ENCODE peak calls at places on chromosome 13, in five cellular contexts. S is stomach, F is neural progenitor cell, I is upper lobe of right lung, Z is mucosa of descending colon. N is an unnamed sample.

GRCh38 chr13:72097568-72097967 is 230.6 kb upstream of the DACH1 start:
- DNase-seq in Z (no peak), F (no peak), S (no peak), I (no peak), N (no peak)

GRCh38 chr13:105139380-105140285 is 1395.8 kb downstream of the EFNB2 start:
- DNase-seq in F (no peak), S (peak), I (peak), Z (peak), N (peak)

GRCh38 chr13:75091707-75092106 is 390.3 kb downstream of the TBC1D4 start:
- DNase-seq in Z (no peak), I (no peak), S (no peak), F (no peak), N (no peak)

GRCh38 chr13:91307887-91308286 is 39.6 kb upstream of the MIR17HG start:
- DNase-seq in Z (no peak), I (no peak), F (no peak), S (no peak), N (no peak)

GRCh38 chr13:70520275-70520674 is 412.0 kb upstream of the KLHL1 start:
- DNase-seq in I (no peak), Z (no peak), F (no peak), S (no peak), N (no peak)

GRCh38 chr13:75724742-75725504 is 88.8 kb downstream of the LMO7 start:
- DNase-seq in F (no peak), Z (no peak), I (no peak), S (no peak), N (no peak)

GRCh38 chr13:99124695-99125334 is 75.8 kb upstream of the UBAC2 start:
- DNase-seq in Z (no peak), S (no peak), F (no peak), I (no peak), N (peak)

GRCh38 chr13:113209336-113209879 is at the start of gene CUL4A:
- DNase-seq in Z (peak), S (peak), I (peak), F (peak), N (peak)

GRCh38 chr13:85366759-85367417 is 432.3 kb downstream of the SLITRK6 start:
- DNase-seq in Z (no peak), F (no peak), I (no peak), S (no peak), N (no peak)

GRCh38 chr13:98026457-98026857 is 73.0 kb downstream of the IPO5 start:
- DNase-seq in I (no peak), S (no peak), F (no peak), Z (no peak), N (peak)

GRCh38 chr13:96218475-96218874 is 128.6 kb downstream of the HS6ST3 start:
- DNase-seq in Z (no peak), I (no peak), F (no peak), S (no peak), N (no peak)

GRCh38 chr13:110028311-110028710 is 241.9 kb upstream of the IRS2 start:
- DNase-seq in F (no peak), S (no peak), I (no peak), Z (no peak), N (no peak)

GRCh38 chr13:38686635-38687245 is at the start of gene FREM2:
- DNase-seq in S (peak), F (peak), I (peak), Z (no peak), N (no peak)

GRCh38 chr13:109348514-109349340 is 437.7 kb downstream of the IRS2 start:
- DNase-seq in F (no peak), I (no peak), Z (no peak), S (no peak), N (no peak)

GRCh38 chr13:98427331-98427995 is 149.4 kb downstream of the STK24 start:
- DNase-seq in F (no peak), I (no peak), Z (no peak), S (no peak), N (no peak)

GRCh38 chr13:31756346-31756745 is 17.0 kb downstream of the RXFP2 start:
- DNase-seq in Z (no peak), F (no peak), S (no peak), I (no peak), N (no peak)

GRCh38 chr13:67367385-67367784 is 137.2 kb upstream of the PCDH9 start:
- DNase-seq in S (no peak), F (no peak), I (no peak), Z (no peak), N (no peak)

GRCh38 chr13:49784886-49785570 is 7.5 kb downstream of the KPNA3 start:
- DNase-seq in S (no peak), F (no peak), Z (no peak), I (no peak), N (no peak)

GRCh38 chr13:110447058-110447511 is 114.4 kb downstream of the RAB20 start:
- DNase-seq in Z (no peak), F (no peak), S (no peak), I (no peak), N (no peak)

GRCh38 chr13:24540236-24541126 is 27.9 kb upstream of the PARP4 start:
- DNase-seq in S (no peak), F (peak), I (no peak), Z (no peak), N (peak)

GRCh38 chr13:31945202-31945978 is 86.2 kb upstream of the FRY start:
- DNase-seq in F (peak), S (peak), Z (peak), I (peak), N (no peak)

GRCh38 chr13:19658192-19658591 is 24.7 kb downstream of the MPHOSPH8 start:
- DNase-seq in F (no peak), I (no peak), S (no peak), Z (no peak), N (no peak)

GRCh38 chr13:95833713-95834112 is 156.8 kb downstream of the DNAJC3 start:
- DNase-seq in F (no peak), I (no peak), S (no peak), Z (no peak), N (no peak)

GRCh38 chr13:50131998-50132936 is 117.0 kb downstream of the KCNRG start:
- DNase-seq in S (no peak), F (peak), I (no peak), Z (peak), N (no peak)

GRCh38 chr13:41802033-41802683 is 158.8 kb downstream of the VWA8 start:
- DNase-seq in Z (no peak), F (no peak), I (no peak), S (no peak), N (no peak)

GRCh38 chr13:111398715-111399299 is 78.4 kb downstream of the TEX29 start:
- DNase-seq in I (no peak), Z (no peak), S (peak), F (no peak), N (peak)

GRCh38 chr13:113041821-113042335 is 63.7 kb upstream of the F7 start:
- DNase-seq in S (no peak), Z (no peak), I (no peak), F (no peak), N (no peak)

GRCh38 chr13:30848332-30849027 is 57.6 kb upstream of the MEDAG start:
- DNase-seq in I (no peak), S (no peak), F (no peak), Z (no peak), N (no peak)

GRCh38 chr13:23469901-23470525 is 36.5 kb upstream of the SACS start:
- DNase-seq in F (peak), S (no peak), I (no peak), Z (no peak), N (no peak)

GRCh38 chr13:39102981-39103490 is 64.8 kb downstream of the NHLRC3 start:
- DNase-seq in I (no peak), Z (no peak), S (no peak), F (no peak), N (no peak)

GRCh38 chr13:112722433-112723250 is 32.8 kb downstream of the ATP11A start:
- DNase-seq in I (peak), S (peak), F (no peak), Z (no peak), N (no peak)

GRCh38 chr13:97030705-97031452 is 36.6 kb upstream of the OXGR1 start:
- DNase-seq in I (no peak), F (peak), Z (no peak), S (no peak), N (peak)

GRCh38 chr13:32253911-32254399 is 61.2 kb downstream of the ZAR1L start:
- DNase-seq in Z (no peak), F (no peak), S (peak), I (no peak), N (no peak)

GRCh38 chr13:44317752-44318550 is 55.7 kb upstream of the SERP2 start:
- DNase-seq in Z (no peak), S (no peak), F (no peak), I (no peak), N (no peak)
- H3K4me3 ChIP-seq in Z (no peak), S (no peak), F (no peak), I (no peak), N (no peak)

GRCh38 chr13:51499841-51500240 is 47.0 kb upstream of the INTS6 start:
- DNase-seq in F (no peak), S (no peak), Z (no peak), I (no peak), N (no peak)

GRCh38 chr13:51500687-51501086 is 47.9 kb upstream of the INTS6 start:
- DNase-seq in Z (no peak), F (no peak), I (no peak), S (no peak), N (no peak)

GRCh38 chr13:51501096-51501495 is 48.3 kb upstream of the INTS6 start:
- DNase-seq in S (no peak), I (no peak), F (no peak), Z (no peak), N (no peak)

GRCh38 chr13:51501592-51502205 is 48.9 kb upstream of the INTS6 start:
- DNase-seq in S (no peak), I (no peak), Z (no peak), F (no peak), N (no peak)

GRCh38 chr13:51502206-51502651 is 49.4 kb upstream of the INTS6 start:
- DNase-seq in Z (no peak), I (no peak), S (no peak), F (no peak), N (peak)
- H3K4me3 ChIP-seq in Z (no peak), I (no peak), S (no peak), F (no peak), N (no peak)

GRCh38 chr13:48404952-48405351 is 8.0 kb downstream of the LPAR6 start:
- DNase-seq in F (no peak), Z (no peak), I (no peak), S (no peak), N (no peak)
- H3K4me3 ChIP-seq in F (no peak), Z (no peak), I (no peak), S (no peak), N (no peak)

DNA sequence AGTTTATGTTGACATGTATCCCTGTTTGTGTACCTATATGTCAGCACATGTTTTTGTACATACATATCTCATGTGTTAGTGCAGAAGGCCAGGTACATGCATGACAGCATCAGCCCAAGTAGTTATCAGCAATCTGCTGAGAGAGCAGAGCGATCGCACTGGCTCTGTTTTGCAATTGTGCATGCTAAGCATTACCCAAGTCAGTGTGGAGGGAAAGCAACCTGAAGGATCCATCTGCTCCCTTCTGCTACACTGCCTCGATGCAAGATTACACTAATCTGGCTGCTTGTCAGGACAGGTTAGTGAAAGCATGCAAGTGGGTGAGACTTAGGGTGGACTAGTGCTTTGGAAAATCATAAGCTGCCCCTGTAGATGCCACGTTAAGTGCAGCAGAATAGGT is 211.8 kb downstream of the PCCA start:
- DNase-seq in I (no peak), Z (no peak), F (peak), S (no peak), N (no peak)
- H3K4me3 ChIP-seq in I (no peak), Z (no peak), F (no peak), S (no peak), N (no peak)

DNA sequence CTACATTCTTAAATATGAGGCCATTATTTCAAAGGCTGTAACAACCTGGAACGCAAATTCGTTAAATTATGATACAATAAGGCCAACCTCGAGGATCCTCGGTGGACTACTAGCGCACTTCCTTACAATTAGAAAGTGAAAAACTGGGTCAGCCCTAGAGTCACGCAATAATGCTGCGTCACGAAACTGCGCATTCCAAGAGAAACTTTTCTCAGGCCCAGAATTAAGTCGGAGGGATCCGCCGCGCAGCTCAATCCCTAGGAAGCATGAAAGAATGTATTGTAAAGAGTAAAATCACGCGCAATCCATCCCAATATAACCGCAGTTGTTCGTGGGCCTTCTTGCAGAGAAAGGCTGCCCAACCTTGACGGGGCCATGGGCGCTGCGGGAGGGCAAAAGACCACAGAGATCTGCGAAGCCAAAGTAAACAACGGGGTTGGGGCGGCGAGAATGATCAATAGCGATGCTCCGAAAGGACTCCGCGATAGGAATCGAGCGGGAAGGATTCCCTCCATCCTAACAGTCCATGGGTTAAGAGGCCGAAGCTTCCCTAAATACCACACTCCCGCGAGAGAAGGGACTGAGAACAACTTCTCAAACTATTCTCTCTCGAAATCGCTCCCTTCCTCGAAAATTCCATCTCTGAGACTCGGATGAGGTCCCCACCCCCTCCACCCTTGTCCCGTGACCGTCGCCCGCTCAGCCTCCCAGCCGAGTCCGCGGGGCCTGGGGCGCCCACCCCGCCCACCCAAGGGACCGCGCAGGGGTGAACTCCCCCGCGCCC is 564 bp downstream of the SPART start:
- DNase-seq in S (peak), Z (peak), I (peak), F (peak), N (peak)
- H3K4me3 ChIP-seq in S (peak), Z (peak), I (peak), F (peak), N (peak)

GRCh38 chr13:114283581-114283980 is 2.2 kb downstream of the UPF3A start:
- DNase-seq in S (no peak), Z (no peak), F (no peak), I (no peak), N (peak)
- H3K4me3 ChIP-seq in S (no peak), Z (no peak), F (no peak), I (no peak), N (peak)

GRCh38 chr13:60398949-60399589 is 2.0 kb downstream of the TDRD3 start:
- DNase-seq in F (no peak), I (no peak), S (peak), Z (no peak), N (peak)
- H3K4me3 ChIP-seq in F (peak), I (peak), S (no peak), Z (no peak), N (peak)

DNA sequence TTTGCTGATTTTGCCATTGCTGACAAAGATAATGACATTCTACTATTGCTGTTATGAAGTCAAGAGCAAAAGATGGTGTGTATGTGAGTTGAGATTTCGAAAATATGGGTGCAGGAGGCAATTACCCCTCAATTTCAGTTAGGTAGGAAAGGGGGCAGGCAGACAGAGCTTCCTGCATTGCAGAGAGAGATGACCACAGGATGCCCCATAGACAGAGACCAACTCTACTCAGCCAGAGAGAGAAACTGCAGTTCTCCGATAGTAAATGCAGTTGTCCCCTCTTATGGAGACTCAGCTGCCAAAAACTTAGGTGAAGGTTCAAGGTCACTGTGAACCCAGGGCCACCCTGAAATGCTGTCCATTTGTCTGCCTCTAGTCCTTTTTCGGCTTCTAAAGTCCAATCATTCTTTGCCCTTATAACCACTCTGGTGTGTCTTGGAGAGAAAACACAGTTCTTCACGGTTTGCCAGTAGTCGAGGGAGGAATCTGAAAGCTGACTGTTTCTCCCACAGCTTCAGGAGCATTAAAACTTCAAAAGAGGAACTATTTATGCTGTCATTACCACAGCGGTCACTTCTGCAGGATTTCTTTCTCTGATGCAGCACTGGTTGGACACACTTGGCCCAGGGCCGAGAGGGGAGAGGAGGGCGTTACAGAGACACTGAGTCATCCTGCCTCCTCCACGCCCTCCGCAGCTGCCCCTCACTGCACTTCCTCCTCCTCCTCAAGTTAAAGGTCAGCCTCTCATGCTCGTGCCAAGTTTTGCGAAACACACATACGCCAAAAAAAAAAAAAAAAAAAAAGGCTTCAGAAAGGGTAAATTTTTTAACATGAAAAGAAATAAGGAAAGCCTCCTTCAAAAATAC is 264.3 kb downstream of the FOXO1 start:
- DNase-seq in F (no peak), S (peak), Z (peak), I (peak), N (peak)
- H3K4me3 ChIP-seq in F (no peak), S (no peak), Z (no peak), I (no peak), N (peak)